ENCODE peak calls at places on chromosomes 6 and 20, in five cellular contexts. L is effector memory CD8-positive, alpha-beta T cell; D is stimulated activated CD4-positive, alpha-beta T cell treated with anti-CD3 and anti-CD28 coated beads, Interleukin-4, amount 100 ng/mL, for 4 hours; I is NCI-H2081; P is activated naive CD4-positive, alpha-beta T cell. E is an unnamed sample.

GRCh38 chr20:55205684-55206083 is 730.3 kb downstream of the DOK5 start:
- DNase-seq in L (no peak), D (no peak), I (no peak), P (no peak), E (no peak)

GRCh38 chr20:24690408-24690807 is 221.0 kb downstream of the SYNDIG1 start:
- DNase-seq in L (no peak), D (no peak), I (no peak), P (no peak), E (no peak)

GRCh38 chr6:135606392-135606791 is 108.9 kb upstream of the AHI1 start:
- DNase-seq in L (no peak), D (no peak), I (no peak), P (no peak), E (peak; percentile 33)

GRCh38 chr6:99225172-99225571 is 124.3 kb downstream of the FAXC start:
- DNase-seq in L (no peak), D (no peak), I (no peak), P (no peak), E (no peak)

GRCh38 chr6:84027340-84028183 is 6.0 kb upstream of the MRAP2 start:
- DNase-seq in L (no peak), D (no peak), I (peak; percentile 97), P (no peak), E (peak; percentile 88)

GRCh38 chr6:30612687-30613248 is 4.3 kb downstream of the PPP1R10 start:
- DNase-seq in L (no peak), D (no peak), I (no peak), P (no peak), E (no peak)

GRCh38 chr20:51193066-51193772 is 170.3 kb upstream of the KCNG1 start:
- DNase-seq in L (no peak), D (no peak), I (no peak), P (no peak), E (no peak)

GRCh38 chr20:59880198-59880597 is 53.2 kb downstream of the SYCP2 start:
- DNase-seq in L (no peak), D (no peak), I (no peak), P (no peak), E (no peak)

GRCh38 chr6:106547053-106547414 is 82.3 kb downstream of the RTN4IP1 start:
- DNase-seq in L (no peak), D (no peak), I (peak; percentile 43), P (no peak), E (peak; percentile 48)

GRCh38 chr6:27268803-27269202 is 21.3 kb downstream of the PRSS16 start:
- DNase-seq in L (no peak), D (no peak), I (no peak), P (no peak), E (no peak)

GRCh38 chr6:153553627-153554026 is 422.5 kb upstream of the RGS17 start:
- DNase-seq in L (no peak), D (no peak), I (peak; percentile 34), P (no peak), E (no peak)

GRCh38 chr6:39792501-39793450 is 600 bp downstream of the DAAM2 start:
- DNase-seq in L (no peak), D (no peak), I (no peak), P (no peak), E (no peak)

GRCh38 chr6:112620832-112621569 is 273.9 kb downstream of the RFPL4B start:
- DNase-seq in L (no peak), D (no peak), I (no peak), P (no peak), E (no peak)

GRCh38 chr6:6546318-6547110 is 42.0 kb upstream of the LY86 start:
- DNase-seq in L (peak; percentile 5), D (peak; percentile 8), I (no peak), P (peak; percentile 29), E (peak; percentile 56)

GRCh38 chr6:25070547-25071366 is 135.0 kb upstream of the RIPOR2 start:
- DNase-seq in L (peak; percentile 80), D (peak; percentile 78), I (peak; percentile 88), P (peak; percentile 44), E (peak; percentile 68)

GRCh38 chr20:44069203-44069931 is 117.6 kb downstream of the JPH2 start:
- DNase-seq in L (peak; percentile 69), D (peak; percentile 46), I (no peak), P (peak; percentile 68), E (no peak)

GRCh38 chr20:7015257-7015656 is 247.8 kb downstream of the BMP2 start:
- DNase-seq in L (no peak), D (no peak), I (no peak), P (no peak), E (peak; percentile 70)

GRCh38 chr6:31293343-31293742 is 21.5 kb upstream of the HLA-C start:
- DNase-seq in L (no peak), D (no peak), I (no peak), P (no peak), E (no peak)

GRCh38 chr6:118896339-118897136 is 2.6 kb downstream of the ASF1A start:
- DNase-seq in L (no peak), D (no peak), I (peak; percentile 15), P (no peak), E (no peak)

GRCh38 chr20:63461364-63461763 is 11.1 kb downstream of the KCNQ2 start:
- DNase-seq in L (no peak), D (no peak), I (no peak), P (no peak), E (no peak)

GRCh38 chr6:15441215-15441868 is 195.5 kb downstream of the JARID2 start:
- DNase-seq in L (peak; percentile 44), D (no peak), I (peak; percentile 68), P (no peak), E (peak; percentile 44)

GRCh38 chr6:16311763-16312162 is 73.4 kb downstream of the GMPR start:
- DNase-seq in L (no peak), D (no peak), I (no peak), P (no peak), E (no peak)

GRCh38 chr6:87283461-87283860 is 38.9 kb upstream of the SMIM8 start:
- DNase-seq in L (no peak), D (no peak), I (no peak), P (no peak), E (no peak)

GRCh38 chr6:16139541-16139940 is 10.7 kb downstream of the MYLIP start:
- DNase-seq in L (no peak), D (no peak), I (no peak), P (no peak), E (no peak)

GRCh38 chr6:167643716-167644115 is 183.0 kb upstream of the AFDN start:
- DNase-seq in L (no peak), D (no peak), I (no peak), P (no peak), E (no peak)

GRCh38 chr6:3534599-3534998 is 77.7 kb upstream of the SLC22A23 start:
- DNase-seq in L (no peak), D (no peak), I (no peak), P (no peak), E (no peak)

E was measured in NCI-H774.